ENCODE peak calls at places on chromosomes 2 and 18, in seven cellular contexts. One of them, this sample, is unnamed.

GRCh38 chr2:170155022-170155722 is 22.8 kb upstream of the MYO3B start:
- DNase-seq in trophoblast cell: no peak
- DNase-seq in mesendoderm: peak; percentile 91
- DNase-seq in IMR-90: peak; percentile 60
- DNase-seq in H1: no peak
- DNase-seq in mesenchymal stem cell: peak; percentile 61
- DNase-seq in neuronal stem cell: no peak
- DNase-seq in this sample: peak; percentile 54

GRCh38 chr2:9336534-9337354 is 86.6 kb downstream of the ITGB1BP1 start:
- DNase-seq in trophoblast cell: no peak
- DNase-seq in mesendoderm: no peak
- DNase-seq in IMR-90: peak; percentile 97
- DNase-seq in H1: no peak
- DNase-seq in mesenchymal stem cell: peak; percentile 91
- DNase-seq in neuronal stem cell: no peak
- DNase-seq in this sample: no peak

GRCh38 chr2:106161938-106162814 is 31.9 kb downstream of the UXS1 start:
- DNase-seq in trophoblast cell: peak; percentile 96
- DNase-seq in mesendoderm: peak; percentile 51
- DNase-seq in IMR-90: no peak
- DNase-seq in H1: no peak
- DNase-seq in mesenchymal stem cell: no peak
- DNase-seq in neuronal stem cell: no peak
- DNase-seq in this sample: no peak

GRCh38 chr2:142796161-142796560 is 81.3 kb upstream of the KYNU start:
- DNase-seq in trophoblast cell: no peak
- DNase-seq in mesendoderm: peak; percentile 49
- DNase-seq in IMR-90: no peak
- DNase-seq in H1: no peak
- DNase-seq in mesenchymal stem cell: no peak
- DNase-seq in neuronal stem cell: no peak
- DNase-seq in this sample: no peak

GRCh38 chr2:132929786-132930185 is 259.8 kb upstream of the LYPD1 start:
- DNase-seq in trophoblast cell: no peak
- DNase-seq in mesendoderm: peak; percentile 75
- DNase-seq in IMR-90: peak; percentile 64
- DNase-seq in H1: no peak
- DNase-seq in mesenchymal stem cell: no peak
- DNase-seq in neuronal stem cell: no peak
- DNase-seq in this sample: no peak

GRCh38 chr2:134683561-134684112 is 35.2 kb downstream of the TMEM163 start:
- DNase-seq in trophoblast cell: peak; percentile 60
- DNase-seq in mesendoderm: no peak
- DNase-seq in IMR-90: no peak
- DNase-seq in H1: no peak
- DNase-seq in mesenchymal stem cell: peak; percentile 10
- DNase-seq in neuronal stem cell: no peak
- DNase-seq in this sample: no peak

GRCh38 chr2:23658466-23658942 is 268.4 kb downstream of the ATAD2B start:
- DNase-seq in trophoblast cell: no peak
- DNase-seq in mesendoderm: no peak
- DNase-seq in IMR-90: peak; percentile 17
- DNase-seq in H1: no peak
- DNase-seq in mesenchymal stem cell: peak; percentile 27
- DNase-seq in neuronal stem cell: no peak
- DNase-seq in this sample: no peak

GRCh38 chr2:58308435-58308834 is 67.3 kb upstream of the FANCL start:
- DNase-seq in trophoblast cell: no peak
- DNase-seq in mesendoderm: no peak
- DNase-seq in IMR-90: no peak
- DNase-seq in H1: no peak
- DNase-seq in mesenchymal stem cell: no peak
- DNase-seq in neuronal stem cell: no peak
- DNase-seq in this sample: no peak

GRCh38 chr2:241029599-241030332 is 31.3 kb downstream of the SNED1 start:
- DNase-seq in trophoblast cell: no peak
- DNase-seq in mesendoderm: no peak
- DNase-seq in IMR-90: no peak
- DNase-seq in H1: no peak
- DNase-seq in mesenchymal stem cell: no peak
- DNase-seq in neuronal stem cell: no peak
- DNase-seq in this sample: no peak

GRCh38 chr18:35378206-35378795 is 1.2 kb upstream of the ZNF396 start:
- DNase-seq in trophoblast cell: peak; percentile 7
- DNase-seq in mesendoderm: peak; percentile 23
- DNase-seq in IMR-90: peak; percentile 12
- DNase-seq in H1: no peak
- DNase-seq in mesenchymal stem cell: peak; percentile 16
- DNase-seq in neuronal stem cell: no peak
- DNase-seq in this sample: no peak

GRCh38 chr2:39486071-39486470 is 49.0 kb upstream of the MAP4K3 start:
- DNase-seq in trophoblast cell: peak; percentile 11
- DNase-seq in mesendoderm: no peak
- DNase-seq in IMR-90: no peak
- DNase-seq in H1: no peak
- DNase-seq in mesenchymal stem cell: peak; percentile 48
- DNase-seq in neuronal stem cell: no peak
- DNase-seq in this sample: no peak
- H2BK5ac ChIP-seq in trophoblast cell: no peak overlapping the region
- H2BK5ac ChIP-seq in mesendoderm: no peak overlapping the region
- H2BK5ac ChIP-seq in IMR-90: peak overlapping the region; percentile 35
- H2BK5ac ChIP-seq in H1: peak overlapping the region; percentile 96
- H2BK5ac ChIP-seq in mesenchymal stem cell: no peak overlapping the region
- H2BK5ac ChIP-seq in neuronal stem cell: no peak overlapping the region
- H2BK5ac ChIP-seq in this sample: no peak overlapping the region

GRCh38 chr2:151287513-151288250 is 1.8 kb downstream of the NMI start:
- DNase-seq in trophoblast cell: no peak
- DNase-seq in mesendoderm: no peak
- DNase-seq in IMR-90: no peak
- DNase-seq in H1: no peak
- DNase-seq in mesenchymal stem cell: no peak
- DNase-seq in neuronal stem cell: no peak
- DNase-seq in this sample: no peak
- H3K4me2 ChIP-seq in trophoblast cell: no peak overlapping the region
- H3K4me2 ChIP-seq in mesendoderm: no peak overlapping the region
- H3K4me2 ChIP-seq in IMR-90: no peak overlapping the region
- H3K4me2 ChIP-seq in H1: no peak overlapping the region
- H3K4me2 ChIP-seq in mesenchymal stem cell: no peak overlapping the region
- H3K4me2 ChIP-seq in neuronal stem cell: no peak overlapping the region
- H3K4me2 ChIP-seq in this sample: no peak overlapping the region

DNA sequence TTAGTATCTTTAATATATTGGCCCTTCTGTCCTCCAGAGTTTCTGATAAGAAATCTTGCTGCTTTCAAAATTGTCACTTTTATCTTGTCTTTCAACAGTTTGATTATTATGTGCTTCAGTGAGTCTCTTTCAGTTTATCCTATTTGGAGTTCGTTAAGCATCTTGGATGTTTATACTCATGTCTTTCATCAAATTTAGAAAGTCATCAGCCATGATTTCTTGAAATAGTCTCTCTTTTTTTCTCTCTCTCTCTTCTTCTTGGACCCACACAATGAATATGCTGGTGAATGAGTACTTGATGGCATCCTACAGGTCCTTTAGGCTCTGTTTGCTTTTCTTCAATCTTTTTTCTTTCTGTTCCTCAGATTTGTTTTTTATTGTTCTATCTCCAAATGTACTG is 26.9 kb upstream of the KIF5C start:
- DNase-seq in trophoblast cell: no peak
- DNase-seq in mesendoderm: no peak
- DNase-seq in IMR-90: no peak
- DNase-seq in H1: no peak
- DNase-seq in mesenchymal stem cell: no peak
- DNase-seq in neuronal stem cell: no peak
- DNase-seq in this sample: no peak
- H4K8ac ChIP-seq in trophoblast cell: no peak overlapping the region
- H4K8ac ChIP-seq in mesendoderm: no peak overlapping the region
- H4K8ac ChIP-seq in IMR-90: no peak overlapping the region
- H4K8ac ChIP-seq in H1: no peak overlapping the region
- H4K8ac ChIP-seq in mesenchymal stem cell: no peak overlapping the region
- H4K8ac ChIP-seq in neuronal stem cell: no peak overlapping the region
- H4K8ac ChIP-seq in this sample: no peak overlapping the region

GRCh38 chr2:67135201-67135600 is 261.9 kb upstream of the ETAA1 start:
- DNase-seq in trophoblast cell: no peak
- DNase-seq in mesendoderm: no peak
- DNase-seq in IMR-90: no peak
- DNase-seq in H1: no peak
- DNase-seq in mesenchymal stem cell: no peak
- DNase-seq in neuronal stem cell: no peak
- DNase-seq in this sample: no peak

GRCh38 chr2:67142741-67143140 is 254.4 kb upstream of the ETAA1 start:
- DNase-seq in trophoblast cell: no peak
- DNase-seq in mesendoderm: no peak
- DNase-seq in IMR-90: no peak
- DNase-seq in H1: no peak
- DNase-seq in mesenchymal stem cell: no peak
- DNase-seq in neuronal stem cell: no peak
- DNase-seq in this sample: no peak

GRCh38 chr2:67137699-67138098 is 259.4 kb upstream of the ETAA1 start:
- DNase-seq in trophoblast cell: no peak
- DNase-seq in mesendoderm: no peak
- DNase-seq in IMR-90: no peak
- DNase-seq in H1: no peak
- DNase-seq in mesenchymal stem cell: no peak
- DNase-seq in neuronal stem cell: no peak
- DNase-seq in this sample: no peak
- H2BK5ac ChIP-seq in trophoblast cell: no peak overlapping the region
- H2BK5ac ChIP-seq in mesendoderm: no peak overlapping the region
- H2BK5ac ChIP-seq in IMR-90: no peak overlapping the region
- H2BK5ac ChIP-seq in H1: no peak overlapping the region
- H2BK5ac ChIP-seq in mesenchymal stem cell: no peak overlapping the region
- H2BK5ac ChIP-seq in neuronal stem cell: no peak overlapping the region
- H2BK5ac ChIP-seq in this sample: no peak overlapping the region

GRCh38 chr18:33556846-33557245 is 21.2 kb upstream of the ASXL3 start:
- DNase-seq in trophoblast cell: no peak
- DNase-seq in mesendoderm: no peak
- DNase-seq in IMR-90: no peak
- DNase-seq in H1: no peak
- DNase-seq in mesenchymal stem cell: no peak
- DNase-seq in neuronal stem cell: no peak
- DNase-seq in this sample: no peak
- H3K4me2 ChIP-seq in trophoblast cell: no peak overlapping the region
- H3K4me2 ChIP-seq in mesendoderm: no peak overlapping the region
- H3K4me2 ChIP-seq in IMR-90: no peak overlapping the region
- H3K4me2 ChIP-seq in H1: no peak overlapping the region
- H3K4me2 ChIP-seq in mesenchymal stem cell: no peak overlapping the region
- H3K4me2 ChIP-seq in neuronal stem cell: no peak overlapping the region
- H3K4me2 ChIP-seq in this sample: no peak overlapping the region

DNA sequence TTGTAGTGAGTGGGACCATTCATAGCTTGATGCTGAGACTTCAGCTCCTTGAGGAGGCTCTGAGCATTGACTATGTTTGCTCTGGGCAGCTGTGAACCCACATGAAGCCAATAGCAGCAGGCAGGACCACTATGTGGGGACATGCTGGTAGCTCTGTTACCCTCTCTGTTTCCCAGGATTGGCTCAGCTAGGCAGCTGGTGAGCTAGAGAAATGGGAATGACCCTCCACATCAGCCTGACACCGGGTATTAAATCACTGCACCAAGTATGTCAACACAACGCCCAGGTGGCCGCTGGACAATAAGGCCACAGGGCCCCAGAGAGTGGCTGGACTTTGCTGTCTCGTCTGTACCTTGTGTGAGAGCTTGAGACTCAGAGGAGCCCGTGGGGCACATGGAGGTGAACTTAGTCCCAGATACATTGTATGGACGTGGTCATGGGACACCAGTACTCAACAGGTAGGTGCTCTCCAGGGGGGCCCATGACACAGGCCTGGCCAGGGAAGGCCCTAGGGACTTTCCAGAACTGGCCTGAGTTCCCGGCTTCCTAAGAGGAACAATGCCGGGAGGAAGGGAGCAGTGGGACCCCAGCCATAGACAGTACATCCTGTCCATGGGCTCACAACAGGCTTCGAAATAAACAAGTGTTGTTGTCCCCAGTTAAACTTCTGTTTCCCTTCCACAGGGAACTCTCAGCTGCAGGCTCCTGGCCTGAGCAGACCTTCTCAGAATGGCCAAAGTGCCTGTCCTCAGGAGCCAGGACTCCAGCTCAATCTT is 35.2 kb downstream of the HS1BP3 start:
- DNase-seq in trophoblast cell: peak; percentile 56
- DNase-seq in mesendoderm: no peak
- DNase-seq in IMR-90: no peak
- DNase-seq in H1: no peak
- DNase-seq in mesenchymal stem cell: no peak
- DNase-seq in neuronal stem cell: no peak
- DNase-seq in this sample: no peak
- H4K8ac ChIP-seq in trophoblast cell: no peak overlapping the region
- H4K8ac ChIP-seq in mesendoderm: no peak overlapping the region
- H4K8ac ChIP-seq in IMR-90: no peak overlapping the region
- H4K8ac ChIP-seq in H1: no peak overlapping the region
- H4K8ac ChIP-seq in mesenchymal stem cell: no peak overlapping the region
- H4K8ac ChIP-seq in neuronal stem cell: no peak overlapping the region
- H4K8ac ChIP-seq in this sample: no peak overlapping the region

DNA sequence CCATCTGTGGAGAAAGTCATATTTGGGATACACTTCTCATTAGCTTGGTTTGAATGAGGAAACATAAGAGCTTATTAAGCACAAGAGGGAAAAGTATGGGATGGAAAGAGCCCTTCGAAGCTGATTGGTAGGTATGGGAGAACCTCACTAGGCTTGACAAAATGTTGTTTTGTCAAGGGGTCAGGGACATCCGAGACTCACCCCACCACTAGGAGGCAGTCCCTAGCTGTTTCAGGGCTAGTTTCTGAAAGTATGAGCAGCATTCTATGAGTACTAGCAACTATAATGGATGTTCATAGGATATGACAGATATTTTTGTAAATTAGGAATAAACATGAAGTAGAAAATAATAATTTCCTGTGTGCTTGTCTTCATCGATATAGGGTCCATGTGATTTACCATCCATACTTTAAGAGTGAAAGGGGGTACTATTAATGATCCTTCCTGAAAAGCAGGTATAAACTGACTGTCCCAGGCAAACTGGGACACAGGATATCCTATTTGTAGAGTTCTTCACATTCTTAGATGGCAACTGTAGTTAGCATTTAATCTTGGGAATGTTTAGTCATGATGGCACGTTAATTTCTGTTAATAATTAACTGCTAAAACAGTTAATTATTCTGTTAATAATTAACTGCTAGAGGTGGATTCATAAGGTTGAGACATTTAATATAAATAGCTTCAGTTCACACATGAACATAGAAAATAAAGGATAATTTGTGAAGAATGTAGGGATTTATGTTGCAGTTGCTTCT is 28.4 kb downstream of the OTX1 start:
- DNase-seq in trophoblast cell: peak; percentile 24
- DNase-seq in mesendoderm: peak; percentile 73
- DNase-seq in IMR-90: no peak
- DNase-seq in H1: no peak
- DNase-seq in mesenchymal stem cell: no peak
- DNase-seq in neuronal stem cell: no peak
- DNase-seq in this sample: peak; percentile 61
- H2BK5ac ChIP-seq in trophoblast cell: no peak overlapping the region
- H2BK5ac ChIP-seq in mesendoderm: no peak overlapping the region
- H2BK5ac ChIP-seq in IMR-90: no peak overlapping the region
- H2BK5ac ChIP-seq in H1: no peak overlapping the region
- H2BK5ac ChIP-seq in mesenchymal stem cell: no peak overlapping the region
- H2BK5ac ChIP-seq in neuronal stem cell: no peak overlapping the region
- H2BK5ac ChIP-seq in this sample: no peak overlapping the region

GRCh38 chr2:191759200-191759507 is 81.2 kb downstream of the NABP1 start:
- DNase-seq in trophoblast cell: no peak
- DNase-seq in mesendoderm: no peak
- DNase-seq in IMR-90: no peak
- DNase-seq in H1: no peak
- DNase-seq in mesenchymal stem cell: no peak
- DNase-seq in neuronal stem cell: no peak
- DNase-seq in this sample: no peak
- H3K4me2 ChIP-seq in trophoblast cell: no peak overlapping the region
- H3K4me2 ChIP-seq in mesendoderm: no peak overlapping the region
- H3K4me2 ChIP-seq in IMR-90: no peak overlapping the region
- H3K4me2 ChIP-seq in H1: no peak overlapping the region
- H3K4me2 ChIP-seq in mesenchymal stem cell: no peak overlapping the region
- H3K4me2 ChIP-seq in neuronal stem cell: no peak overlapping the region
- H3K4me2 ChIP-seq in this sample: no peak overlapping the region

This sample was measured in H9.